ENCODE peak calls at places on chromosomes 11 and 22, in eight cellular contexts. E, X, S, R, I, O, W and K are unnamed samples.
A peak's percentile ranks its signal among the peaks of the same experiment; 100 is the strongest.

GRCh38 chr11:114250993-114251796 is 45.0 kb upstream of the NNMT start:
- DNase-seq in E (peak; percentile 71), X (no peak), S (no peak), R (no peak), I (no peak), O (no peak), W (no peak), K (no peak)

GRCh38 chr11:76141901-76142300 is 64.4 kb downstream of the WNT11 start:
- DNase-seq in E (no peak), X (no peak), S (no peak), R (no peak), I (no peak), O (no peak), W (no peak), K (no peak)

GRCh38 chr22:47207846-47208554 is 445.6 kb downstream of the TBC1D22A start:
- DNase-seq in E (no peak), X (no peak), S (peak; percentile 60), R (no peak), I (no peak), O (no peak), W (no peak), K (no peak)

GRCh38 chr11:94315664-94316063 is 11.3 kb downstream of the IZUMO1R start:
- DNase-seq in E (no peak), X (no peak), S (no peak), R (no peak), I (no peak), O (no peak), W (no peak), K (no peak)

GRCh38 chr22:41448189-41448808 is 1.7 kb upstream of the TOB2 start:
- DNase-seq in E (peak; percentile 93), X (peak; percentile 97), S (peak; percentile 97), R (peak; percentile 95), I (peak; percentile 99), O (peak; percentile 95), W (peak; percentile 95), K (peak; percentile 76)

GRCh38 chr11:67252831-67253239 is 13.4 kb upstream of the GRK2 start:
- DNase-seq in E (no peak), X (no peak), S (no peak), R (no peak), I (no peak), O (no peak), W (peak; percentile 66), K (no peak)

GRCh38 chr22:37088108-37088605 is 21.4 kb downstream of the TMPRSS6 start:
- DNase-seq in E (no peak), X (no peak), S (no peak), R (no peak), I (peak; percentile 48), O (no peak), W (peak; percentile 18), K (peak; percentile 26)

GRCh38 chr11:68963779-68964178 is 17.0 kb downstream of the MRGPRD start:
- DNase-seq in E (no peak), X (no peak), S (peak; percentile 57), R (peak; percentile 1), I (no peak), O (no peak), W (peak; percentile 9), K (no peak)

GRCh38 chr11:115455606-115456005 is 48.6 kb downstream of the CADM1 start:
- DNase-seq in E (no peak), X (no peak), S (no peak), R (no peak), I (no peak), O (no peak), W (no peak), K (no peak)

GRCh38 chr11:108432783-108433182 is 34.5 kb downstream of the C11orf65 start:
- DNase-seq in E (no peak), X (no peak), S (no peak), R (no peak), I (no peak), O (no peak), W (no peak), K (peak; percentile 10)

GRCh38 chr11:73040046-73040445 is 102.1 kb downstream of the FCHSD2 start:
- DNase-seq in E (no peak), X (no peak), S (no peak), R (no peak), I (no peak), O (no peak), W (no peak), K (no peak)

GRCh38 chr11:58928082-58928574 is 11.2 kb upstream of the GLYATL1 start:
- DNase-seq in E (no peak), X (no peak), S (no peak), R (no peak), I (no peak), O (no peak), W (no peak), K (no peak)

GRCh38 chr22:28810839-28811491 is 10.6 kb upstream of the XBP1 start:
- DNase-seq in E (no peak), X (no peak), S (no peak), R (no peak), I (no peak), O (no peak), W (no peak), K (no peak)

GRCh38 chr11:3159296-3160190 is 5.6 kb downstream of the OSBPL5 start:
- DNase-seq in E (peak; percentile 75), X (no peak), S (no peak), R (peak; percentile 56), I (no peak), O (peak; percentile 76), W (no peak), K (no peak)

GRCh38 chr11:64803163-64803845 is at the start of gene MAP4K2:
- DNase-seq in E (peak; percentile 89), X (peak; percentile 90), S (peak; percentile 93), R (peak; percentile 93), I (peak; percentile 64), O (peak; percentile 94), W (peak; percentile 95), K (peak; percentile 95)
- TF ChIP-seq POLR2A in E (peak; percentile 29), X (no peak), S (no peak), R (peak; percentile 21), I (no peak), O (peak; percentile 31), W (peak; percentile 49), K (no peak)

DNA sequence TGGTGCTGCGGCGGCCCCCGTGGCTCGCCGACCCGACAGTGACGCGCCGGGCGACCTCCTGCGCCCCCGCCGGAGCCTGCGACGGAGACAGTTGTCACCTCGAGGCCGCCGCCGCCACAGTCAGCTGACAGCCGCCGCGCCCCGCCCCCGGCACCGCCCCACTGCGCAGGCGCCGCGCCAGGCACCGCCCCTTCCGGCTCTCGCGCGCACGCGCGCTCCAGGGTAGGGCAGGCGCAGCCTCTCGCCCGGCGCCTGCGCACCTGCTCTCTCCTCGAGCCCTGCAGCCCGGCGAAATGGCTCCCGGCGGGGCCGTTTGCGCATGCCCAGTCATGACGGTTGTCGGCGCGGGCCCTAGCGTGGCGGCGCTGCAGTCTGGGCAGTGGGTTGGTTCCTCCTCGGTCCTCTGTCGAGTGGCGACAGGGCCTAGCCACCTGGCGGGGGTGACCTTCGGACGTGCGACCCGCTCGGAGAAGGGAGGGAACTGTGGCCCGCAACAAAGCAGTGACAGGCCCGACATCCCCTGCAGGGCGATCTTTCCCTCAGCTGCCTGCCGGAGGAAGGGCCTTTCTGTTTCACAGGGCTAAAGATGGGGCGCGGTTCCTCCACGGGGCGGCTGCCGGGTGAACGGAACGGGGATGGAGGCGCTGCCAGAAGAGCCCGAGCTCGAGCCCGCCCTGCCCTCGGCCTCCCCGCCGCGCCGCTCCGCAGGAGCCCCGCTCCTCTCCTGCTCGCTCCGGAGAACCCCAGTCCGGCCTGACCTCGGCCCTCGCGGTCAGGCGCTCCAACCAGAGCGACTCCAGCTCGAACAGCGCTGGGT is at the start of gene TOLLIP:
- DNase-seq in E (peak; percentile 97), X (peak; percentile 97), S (peak; percentile 97), R (peak; percentile 97), I (peak; percentile 74), O (peak; percentile 94), W (peak; percentile 98), K (peak; percentile 99)
- TF ChIP-seq POLR2A in E (peak; percentile 71), X (peak; percentile 6), S (peak; percentile 65), R (peak; percentile 73), I (no peak), O (peak; percentile 90), W (peak; percentile 85), K (peak; percentile 80)

DNA sequence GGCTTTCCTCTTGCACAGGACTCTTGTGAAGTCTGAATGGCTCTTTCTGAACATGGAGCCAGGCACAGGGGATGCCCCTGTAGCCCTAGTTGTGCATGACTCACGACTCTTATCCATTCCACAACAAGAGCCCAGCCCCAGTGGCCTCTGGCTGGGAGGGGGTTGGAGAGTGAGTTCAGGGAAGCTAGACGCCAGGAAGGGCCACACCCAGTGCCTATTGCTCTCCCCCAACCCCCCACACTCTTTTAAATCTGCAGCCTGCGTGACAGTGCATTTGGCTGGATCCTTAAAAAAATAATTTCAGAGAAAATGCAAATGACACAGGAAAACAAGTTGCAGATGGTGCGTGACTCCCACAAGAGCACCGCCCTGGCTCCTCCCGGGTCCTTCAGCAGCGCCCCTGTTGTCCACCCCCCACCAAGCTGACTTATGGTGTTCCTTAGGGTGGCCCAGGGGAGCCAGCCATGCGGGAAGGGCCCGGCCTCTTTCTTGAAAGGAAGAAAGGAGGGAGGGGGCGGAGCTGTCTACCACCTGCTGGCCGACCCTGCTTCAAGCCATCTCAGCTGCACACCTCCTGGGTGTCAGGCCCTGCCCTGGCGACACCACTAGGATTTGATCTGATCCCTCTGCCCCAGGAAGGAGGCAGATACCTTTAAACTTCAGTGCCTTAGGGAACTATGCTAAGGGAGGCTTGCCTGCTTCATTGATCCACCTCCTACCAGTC is 74.7 kb downstream of the MN1 start:
- DNase-seq in E (peak; percentile 59), X (peak; percentile 62), S (peak; percentile 84), R (peak; percentile 28), I (no peak), O (no peak), W (peak; percentile 92), K (peak; percentile 42)
- TF ChIP-seq POLR2A in E (no peak), X (no peak), S (no peak), R (no peak), I (no peak), O (no peak), W (peak; percentile 31), K (no peak)

GRCh38 chr11:86717817-86718501 is 45.5 kb upstream of the ME3 start:
- DNase-seq in E (no peak), X (no peak), S (no peak), R (no peak), I (no peak), O (no peak), W (no peak), K (no peak)
- TF ChIP-seq POLR2A in E (no peak), X (no peak), S (no peak), R (no peak), I (no peak), O (no peak), W (no peak), K (no peak)

GRCh38 chr11:12066799-12067508 is 43.4 kb upstream of the MICAL2 start:
- DNase-seq in E (no peak), X (no peak), S (peak; percentile 80), R (peak; percentile 67), I (no peak), O (no peak), W (no peak), K (no peak)
- TF ChIP-seq POLR2A in E (no peak), X (no peak), S (no peak), R (no peak), I (no peak), O (no peak), W (no peak), K (peak; percentile 20)